ENCODE peak calls at places on chromosomes 3 and 15, in four cellular contexts. One of them, this sample, is unnamed.

GRCh38 chr15:77992356-77993222 is 84.9 kb downstream of the TBC1D2B start:
- DNase-seq in hepatocyte: no peak
- DNase-seq in gastrocnemius medialis: no peak
- DNase-seq in MM.1S: no peak
- DNase-seq in this sample: no peak

GRCh38 chr3:9067352-9067975 is 104.2 kb upstream of the RAD18 start:
- DNase-seq in hepatocyte: peak
- DNase-seq in gastrocnemius medialis: no peak
- DNase-seq in MM.1S: peak
- DNase-seq in this sample: peak

GRCh38 chr3:23405081-23405480 is 202.0 kb downstream of the UBE2E2 start:
- DNase-seq in hepatocyte: no peak
- DNase-seq in gastrocnemius medialis: no peak
- DNase-seq in MM.1S: no peak
- DNase-seq in this sample: no peak

GRCh38 chr3:107910713-107911259 is 180.0 kb downstream of the CD47 start:
- DNase-seq in hepatocyte: no peak
- DNase-seq in gastrocnemius medialis: no peak
- DNase-seq in MM.1S: peak
- DNase-seq in this sample: no peak

GRCh38 chr3:38346584-38347410 is at the start of gene XYLB:
- DNase-seq in hepatocyte: peak
- DNase-seq in gastrocnemius medialis: peak
- DNase-seq in MM.1S: peak
- DNase-seq in this sample: peak

GRCh38 chr3:130896101-130896500 is 2.2 kb downstream of the ATP2C1 start:
- DNase-seq in hepatocyte: no peak
- DNase-seq in gastrocnemius medialis: no peak
- DNase-seq in MM.1S: no peak
- DNase-seq in this sample: no peak

GRCh38 chr3:197595470-197596185 is 39.9 kb upstream of the BDH1 start:
- DNase-seq in hepatocyte: no peak
- DNase-seq in gastrocnemius medialis: no peak
- DNase-seq in MM.1S: no peak
- DNase-seq in this sample: no peak

GRCh38 chr15:66171891-66172290 is 81.7 kb downstream of the MEGF11 start:
- DNase-seq in hepatocyte: no peak
- DNase-seq in gastrocnemius medialis: no peak
- DNase-seq in MM.1S: no peak
- DNase-seq in this sample: no peak

GRCh38 chr3:15291589-15292541 is 40.5 kb downstream of the SH3BP5 start:
- DNase-seq in hepatocyte: no peak
- DNase-seq in gastrocnemius medialis: no peak
- DNase-seq in MM.1S: peak
- DNase-seq in this sample: no peak

GRCh38 chr3:126274735-126275734 is 82.2 kb downstream of the KLF15 start:
- DNase-seq in hepatocyte: no peak
- DNase-seq in gastrocnemius medialis: no peak
- DNase-seq in MM.1S: no peak
- DNase-seq in this sample: no peak

GRCh38 chr3:13077431-13078157 is 4.4 kb upstream of the IQSEC1 start:
- DNase-seq in hepatocyte: no peak
- DNase-seq in gastrocnemius medialis: peak
- DNase-seq in MM.1S: no peak
- DNase-seq in this sample: no peak

GRCh38 chr3:110664148-110664547 is 407.5 kb upstream of the NECTIN3 start:
- DNase-seq in hepatocyte: no peak
- DNase-seq in gastrocnemius medialis: no peak
- DNase-seq in MM.1S: no peak
- DNase-seq in this sample: no peak

GRCh38 chr3:132020058-132020457 is 14.8 kb downstream of the CPNE4 start:
- DNase-seq in hepatocyte: no peak
- DNase-seq in gastrocnemius medialis: no peak
- DNase-seq in MM.1S: no peak
- DNase-seq in this sample: no peak

GRCh38 chr3:27307566-27307965 is 61.6 kb downstream of the NEK10 start:
- DNase-seq in hepatocyte: no peak
- DNase-seq in gastrocnemius medialis: no peak
- DNase-seq in MM.1S: no peak
- DNase-seq in this sample: no peak

GRCh38 chr3:114453296-114453888 is 159.6 kb downstream of the TIGIT start:
- DNase-seq in hepatocyte: no peak
- DNase-seq in gastrocnemius medialis: no peak
- DNase-seq in MM.1S: no peak
- DNase-seq in this sample: no peak

GRCh38 chr3:168154101-168154500 is 58.4 kb upstream of the GOLIM4 start:
- DNase-seq in hepatocyte: no peak
- DNase-seq in gastrocnemius medialis: no peak
- DNase-seq in MM.1S: no peak
- DNase-seq in this sample: no peak

GRCh38 chr3:95899911-95900310 is 914.5 kb upstream of the EPHA6 start:
- DNase-seq in hepatocyte: no peak
- DNase-seq in gastrocnemius medialis: no peak
- DNase-seq in MM.1S: no peak
- DNase-seq in this sample: no peak

GRCh38 chr3:173584093-173584833 is 186.7 kb downstream of the NLGN1 start:
- DNase-seq in hepatocyte: peak
- DNase-seq in gastrocnemius medialis: no peak
- DNase-seq in MM.1S: peak
- DNase-seq in this sample: peak

GRCh38 chr15:85414495-85414894 is 34.1 kb downstream of the AKAP13 start:
- DNase-seq in hepatocyte: no peak
- DNase-seq in gastrocnemius medialis: no peak
- DNase-seq in MM.1S: peak
- DNase-seq in this sample: no peak

GRCh38 chr15:81887913-81888312 is 157.9 kb downstream of the MEX3B start:
- DNase-seq in hepatocyte: no peak
- DNase-seq in gastrocnemius medialis: no peak
- DNase-seq in MM.1S: no peak
- DNase-seq in this sample: no peak

GRCh38 chr15:78129098-78130011 is 1.9 kb downstream of the CIB2 start:
- DNase-seq in hepatocyte: peak
- DNase-seq in gastrocnemius medialis: peak
- DNase-seq in MM.1S: no peak
- DNase-seq in this sample: no peak

GRCh38 chr15:75955720-75956119 is 52.0 kb downstream of the FBXO22 start:
- DNase-seq in hepatocyte: no peak
- DNase-seq in gastrocnemius medialis: no peak
- DNase-seq in MM.1S: no peak
- DNase-seq in this sample: no peak

GRCh38 chr3:10983219-10983916 is 9.2 kb upstream of the SLC6A1 start:
- DNase-seq in hepatocyte: peak
- DNase-seq in gastrocnemius medialis: no peak
- DNase-seq in MM.1S: peak
- DNase-seq in this sample: peak

GRCh38 chr3:159859836-159860235 is 128.8 kb upstream of the IL12A start:
- DNase-seq in hepatocyte: no peak
- DNase-seq in gastrocnemius medialis: no peak
- DNase-seq in MM.1S: no peak
- DNase-seq in this sample: no peak

GRCh38 chr3:159860727-159861126 is 127.9 kb upstream of the IL12A start:
- DNase-seq in hepatocyte: no peak
- DNase-seq in gastrocnemius medialis: no peak
- DNase-seq in MM.1S: no peak
- DNase-seq in this sample: no peak

GRCh38 chr3:159860269-159860668 is 128.4 kb upstream of the IL12A start:
- DNase-seq in hepatocyte: no peak
- DNase-seq in gastrocnemius medialis: no peak
- DNase-seq in MM.1S: no peak
- DNase-seq in this sample: peak

GRCh38 chr3:159858650-159859049 is 130.0 kb upstream of the IL12A start:
- DNase-seq in hepatocyte: no peak
- DNase-seq in gastrocnemius medialis: no peak
- DNase-seq in MM.1S: no peak
- DNase-seq in this sample: no peak

GRCh38 chr3:159859424-159859823 is 129.2 kb upstream of the IL12A start:
- DNase-seq in hepatocyte: no peak
- DNase-seq in gastrocnemius medialis: no peak
- DNase-seq in MM.1S: no peak
- DNase-seq in this sample: no peak
- H3K27ac ChIP-seq in hepatocyte: no peak
- H3K27ac ChIP-seq in gastrocnemius medialis: peak
- H3K27ac ChIP-seq in MM.1S: no peak
- H3K27ac ChIP-seq in this sample: no peak

GRCh38 chr3:188326111-188326510 is 172.2 kb downstream of the LPP start:
- DNase-seq in hepatocyte: no peak
- DNase-seq in gastrocnemius medialis: no peak
- DNase-seq in MM.1S: no peak
- DNase-seq in this sample: no peak
- H3K27ac ChIP-seq in hepatocyte: no peak
- H3K27ac ChIP-seq in gastrocnemius medialis: peak
- H3K27ac ChIP-seq in MM.1S: no peak
- H3K27ac ChIP-seq in this sample: no peak

GRCh38 chr3:123720638-123721037 is 135.8 kb upstream of the HACD2 start:
- DNase-seq in hepatocyte: no peak
- DNase-seq in gastrocnemius medialis: no peak
- DNase-seq in MM.1S: no peak
- DNase-seq in this sample: no peak
- H3K27ac ChIP-seq in hepatocyte: no peak
- H3K27ac ChIP-seq in gastrocnemius medialis: no peak
- H3K27ac ChIP-seq in MM.1S: no peak
- H3K27ac ChIP-seq in this sample: no peak

GRCh38 chr3:48128779-48129178 is 59.4 kb downstream of the CDC25A start:
- DNase-seq in hepatocyte: no peak
- DNase-seq in gastrocnemius medialis: no peak
- DNase-seq in MM.1S: no peak
- DNase-seq in this sample: no peak

GRCh38 chr3:48125886-48126622 is 62.2 kb downstream of the CDC25A start:
- DNase-seq in hepatocyte: no peak
- DNase-seq in gastrocnemius medialis: no peak
- DNase-seq in MM.1S: no peak
- DNase-seq in this sample: no peak

GRCh38 chr3:48125026-48125704 is 63.1 kb downstream of the CDC25A start:
- DNase-seq in hepatocyte: no peak
- DNase-seq in gastrocnemius medialis: no peak
- DNase-seq in MM.1S: no peak
- DNase-seq in this sample: peak

GRCh38 chr3:48130321-48130881 is 57.8 kb downstream of the CDC25A start:
- DNase-seq in hepatocyte: peak
- DNase-seq in gastrocnemius medialis: peak
- DNase-seq in MM.1S: no peak
- DNase-seq in this sample: peak

GRCh38 chr3:48129921-48130320 is 58.3 kb downstream of the CDC25A start:
- DNase-seq in hepatocyte: no peak
- DNase-seq in gastrocnemius medialis: no peak
- DNase-seq in MM.1S: no peak
- DNase-seq in this sample: no peak
- H3K27ac ChIP-seq in hepatocyte: peak
- H3K27ac ChIP-seq in gastrocnemius medialis: peak
- H3K27ac ChIP-seq in MM.1S: no peak
- H3K27ac ChIP-seq in this sample: no peak

DNA sequence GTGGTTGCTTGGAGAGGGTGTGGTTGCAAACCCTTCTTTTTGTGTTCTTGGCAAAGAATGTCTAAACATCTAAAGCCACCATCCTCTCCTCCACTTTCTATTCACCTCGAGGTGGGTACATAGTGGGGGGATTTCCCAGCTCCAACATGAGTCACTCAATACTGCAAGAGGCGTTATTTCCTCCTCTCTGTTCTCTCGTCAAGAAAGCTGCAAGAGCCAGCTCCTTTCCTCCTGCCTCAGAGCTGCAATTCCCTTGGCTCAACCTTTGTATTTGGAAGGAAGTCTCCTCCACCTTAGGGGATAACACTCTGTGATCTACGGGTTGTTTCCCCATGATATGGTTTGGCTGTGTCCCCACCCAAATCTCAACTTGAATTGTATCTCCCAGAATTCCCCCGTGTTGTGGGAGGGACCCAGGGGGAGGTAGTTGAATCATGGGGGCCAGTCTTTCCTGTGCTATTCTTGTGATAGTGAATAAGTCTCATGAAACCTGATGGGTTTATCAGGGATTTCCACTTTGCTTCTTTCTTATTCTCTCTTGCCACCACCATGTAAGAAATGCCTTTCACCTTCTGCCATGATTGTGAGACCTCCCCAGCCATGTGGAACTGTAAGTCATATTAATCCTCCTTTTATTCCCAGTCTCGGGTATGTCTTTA is 138.4 kb downstream of the PLCL2 start:
- DNase-seq in hepatocyte: no peak
- DNase-seq in gastrocnemius medialis: no peak
- DNase-seq in MM.1S: no peak
- DNase-seq in this sample: no peak
- H3K27ac ChIP-seq in hepatocyte: no peak
- H3K27ac ChIP-seq in gastrocnemius medialis: no peak
- H3K27ac ChIP-seq in MM.1S: no peak
- H3K27ac ChIP-seq in this sample: no peak

GRCh38 chr3:72101538-72101937 is 316.6 kb upstream of the PROK2 start:
- DNase-seq in hepatocyte: no peak
- DNase-seq in gastrocnemius medialis: no peak
- DNase-seq in MM.1S: no peak
- DNase-seq in this sample: no peak
- H3K27ac ChIP-seq in hepatocyte: no peak
- H3K27ac ChIP-seq in gastrocnemius medialis: no peak
- H3K27ac ChIP-seq in MM.1S: no peak
- H3K27ac ChIP-seq in this sample: no peak

GRCh38 chr3:159804726-159805410 is 183.8 kb upstream of the IL12A start:
- DNase-seq in hepatocyte: peak
- DNase-seq in gastrocnemius medialis: peak
- DNase-seq in MM.1S: peak
- DNase-seq in this sample: peak
- H3K27ac ChIP-seq in hepatocyte: no peak
- H3K27ac ChIP-seq in gastrocnemius medialis: peak
- H3K27ac ChIP-seq in MM.1S: no peak
- H3K27ac ChIP-seq in this sample: no peak

GRCh38 chr3:134357914-134358811 is 16.1 kb downstream of the AMOTL2 start:
- DNase-seq in hepatocyte: peak
- DNase-seq in gastrocnemius medialis: no peak
- DNase-seq in MM.1S: peak
- DNase-seq in this sample: peak
- H3K27ac ChIP-seq in hepatocyte: peak
- H3K27ac ChIP-seq in gastrocnemius medialis: peak
- H3K27ac ChIP-seq in MM.1S: no peak
- H3K27ac ChIP-seq in this sample: peak

GRCh38 chr3:171680690-171681416 is 129.4 kb downstream of the PLD1 start:
- DNase-seq in hepatocyte: no peak
- DNase-seq in gastrocnemius medialis: no peak
- DNase-seq in MM.1S: no peak
- DNase-seq in this sample: no peak
- H3K27ac ChIP-seq in hepatocyte: peak
- H3K27ac ChIP-seq in gastrocnemius medialis: no peak
- H3K27ac ChIP-seq in MM.1S: no peak
- H3K27ac ChIP-seq in this sample: no peak

This sample was measured in mesendoderm.